ENCODE peak calls at places on chromosomes 7 and 10, in nine cellular contexts. P, C, I, N, S, D, J, Q and H are unnamed samples.

GRCh38 chr7:74026406-74027123 is 1.4 kb upstream of the ELN start:
- DNase-seq in P (peak), C (peak), I (no peak), N (peak), S (peak), D (peak), J (peak), Q (peak), H (peak)

GRCh38 chr10:116408716-116409115 is 18.9 kb upstream of the PNLIPRP3 start:
- DNase-seq in P (no peak), C (no peak), I (no peak), N (no peak), S (no peak), D (peak), J (no peak), Q (no peak), H (no peak)

GRCh38 chr7:152674860-152675760 is 831 bp downstream of the XRCC2 start:
- DNase-seq in P (no peak), C (no peak), I (peak), N (no peak), S (peak), D (peak), J (peak), Q (no peak), H (no peak)

GRCh38 chr10:13298748-13299436 is 972 bp downstream of the PHYH start:
- DNase-seq in P (no peak), C (no peak), I (no peak), N (no peak), S (no peak), D (no peak), J (no peak), Q (no peak), H (no peak)

GRCh38 chr10:126373982-126374381 is 14.3 kb downstream of the ADAM12 start:
- DNase-seq in P (no peak), C (no peak), I (no peak), N (no peak), S (peak), D (no peak), J (no peak), Q (no peak), H (no peak)

GRCh38 chr7:12683678-12684077 is 3.8 kb upstream of the ARL4A start:
- DNase-seq in P (no peak), C (no peak), I (no peak), N (no peak), S (peak), D (no peak), J (no peak), Q (no peak), H (no peak)

GRCh38 chr10:33277135-33277536 is 57.3 kb downstream of the NRP1 start:
- DNase-seq in P (no peak), C (peak), I (no peak), N (no peak), S (peak), D (no peak), J (no peak), Q (peak), H (no peak)

GRCh38 chr7:381211-382117 is 91.5 kb downstream of the FOXL3 start:
- DNase-seq in P (peak), C (no peak), I (no peak), N (no peak), S (no peak), D (no peak), J (peak), Q (no peak), H (no peak)

GRCh38 chr10:102648889-102649752 is 4.8 kb downstream of the TRIM8 start:
- DNase-seq in P (no peak), C (no peak), I (no peak), N (peak), S (peak), D (peak), J (peak), Q (peak), H (no peak)

GRCh38 chr10:129259128-129259527 is 207.9 kb upstream of the MGMT start:
- DNase-seq in P (no peak), C (no peak), I (no peak), N (no peak), S (no peak), D (no peak), J (no peak), Q (no peak), H (no peak)